ENCODE peak calls at places on chromosomes 2 and 18, in four cellular contexts. E is tibial artery; R is esophagus squamous epithelium; X is CD8-positive, alpha-beta T cell. G is an unnamed sample.

GRCh38 chr2:105324732-105325131 is 4.8 kb downstream of the TGFBRAP1 start:
- DNase-seq in E (no peak), X (no peak), R (no peak), G (no peak)

GRCh38 chr2:133836220-133836619 is 268.0 kb upstream of the NCKAP5 start:
- DNase-seq in E (no peak), X (no peak), R (no peak), G (no peak)

GRCh38 chr2:219109468-219109867 is 48.7 kb upstream of the IHH start:
- DNase-seq in R (no peak), E (no peak), X (peak; percentile 4), G (no peak)

GRCh38 chr2:132703396-132703795 is 33.4 kb upstream of the LYPD1 start:
- DNase-seq in E (no peak), R (no peak), X (no peak), G (no peak)

GRCh38 chr18:49907346-49907929 is 94.1 kb upstream of the ACAA2 start:
- DNase-seq in E (no peak), X (no peak), R (no peak), G (no peak)

GRCh38 chr18:2994603-2995432 is 18.1 kb downstream of the LPIN2 start:
- DNase-seq in R (peak; percentile 4), E (peak; percentile 76), X (peak; percentile 68), G (no peak)

GRCh38 chr2:12099374-12099773 is 352.9 kb downstream of the LPIN1 start:
- DNase-seq in E (no peak), X (no peak), R (no peak), G (no peak)

GRCh38 chr2:54610700-54611099 is 112.8 kb upstream of the EML6 start:
- DNase-seq in X (no peak), R (no peak), E (no peak), G (no peak)

GRCh38 chr2:207423886-207424285 is 105.9 kb upstream of the CREB1 start:
- DNase-seq in R (no peak), X (peak; percentile 14), E (no peak), G (no peak)

GRCh38 chr18:50192903-50193795 is 1.8 kb downstream of the MYO5B start:
- DNase-seq in R (no peak), E (no peak), X (no peak), G (no peak)

GRCh38 chr2:207833265-207833751 is 63.6 kb upstream of the FZD5 start:
- DNase-seq in R (no peak), E (no peak), X (no peak), G (no peak)

GRCh38 chr2:28338046-28338753 is 54.5 kb upstream of the FOSL2 start:
- DNase-seq in X (no peak), R (no peak), E (peak; percentile 88), G (peak; percentile 67)

GRCh38 chr2:108575132-108575966 is 41.1 kb downstream of the LIMS1 start:
- DNase-seq in X (no peak), R (no peak), E (no peak), G (no peak)

GRCh38 chr2:108574332-108574731 is 40.1 kb downstream of the LIMS1 start:
- DNase-seq in X (no peak), E (no peak), R (no peak), G (no peak)

GRCh38 chr2:108579631-108580030 is 45.4 kb downstream of the LIMS1 start:
- DNase-seq in R (no peak), E (no peak), X (no peak), G (peak; percentile 20)

GRCh38 chr2:108580079-108580478 is 45.8 kb downstream of the LIMS1 start:
- DNase-seq in E (no peak), X (no peak), R (no peak), G (no peak)

DNA sequence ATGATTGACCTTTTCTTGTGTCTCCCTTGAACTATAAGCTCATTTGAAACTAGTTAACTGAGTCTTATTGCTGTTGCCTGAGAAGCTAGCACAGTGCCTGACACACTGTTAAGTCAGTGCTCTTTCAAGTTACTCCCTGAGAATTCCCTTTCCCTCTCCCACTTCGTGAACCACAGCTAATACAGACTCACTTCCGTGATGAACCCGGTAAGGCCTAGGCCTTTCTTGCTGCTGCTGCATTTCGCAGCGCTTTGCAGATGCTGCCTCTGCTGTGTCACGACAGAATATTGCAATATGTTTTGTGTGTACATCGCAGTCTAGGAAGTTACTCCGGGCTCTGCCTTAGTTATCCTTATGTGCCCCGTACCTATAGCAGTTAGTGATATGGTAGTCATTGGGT is 42.8 kb downstream of the LIMS1 start:
- DNase-seq in E (no peak), X (no peak), R (no peak), G (no peak)
- H3K4me1 ChIP-seq in E (peaks cover 67% of the 10 kb centered on the region), X (no peaks in the 10 kb centered on the region), R (peaks cover 63% of the 10 kb centered on the region), G (peaks cover 75% of the 10 kb centered on the region)

GRCh38 chr2:36397040-36397616 is 41.5 kb downstream of the CRIM1 start:
- DNase-seq in R (no peak), E (no peak), X (no peak), G (no peak)
- H3K4me1 ChIP-seq in R (peaks cover 53% of the 10 kb centered on the region), E (peaks cover 99% of the 10 kb centered on the region), X (no peaks in the 10 kb centered on the region), G (peaks cover 51% of the 10 kb centered on the region)

GRCh38 chr2:144701259-144701658 is 181.3 kb upstream of the ZEB2 start:
- DNase-seq in X (no peak), E (no peak), R (no peak), G (no peak)

GRCh38 chr2:144703852-144704324 is 184.0 kb upstream of the ZEB2 start:
- DNase-seq in E (peak; percentile 66), X (no peak), R (no peak), G (no peak)

GRCh38 chr2:144705328-144706245 is 185.7 kb upstream of the ZEB2 start:
- DNase-seq in R (no peak), X (no peak), E (no peak), G (no peak)

GRCh38 chr2:144704696-144705095 is 184.8 kb upstream of the ZEB2 start:
- DNase-seq in R (no peak), X (no peak), E (no peak), G (no peak)

GRCh38 chr2:144702051-144702450 is 182.1 kb upstream of the ZEB2 start:
- DNase-seq in X (no peak), E (no peak), R (no peak), G (no peak)
- H3K4me1 ChIP-seq in X (no peaks in the 10 kb centered on the region), E (peaks cover 23% of the 10 kb centered on the region), R (peaks cover 5% of the 10 kb centered on the region), G (no peaks in the 10 kb centered on the region)

GRCh38 chr18:58866261-58867232 is 1.9 kb downstream of the ZNF532 start:
- DNase-seq in E (peak; percentile 49), R (no peak), X (no peak), G (no peak)
- H3K4me1 ChIP-seq in E (peaks cover 96% of the 10 kb centered on the region), R (peaks cover 74% of the 10 kb centered on the region), X (peaks cover 3% of the 10 kb centered on the region), G (peaks cover 82% of the 10 kb centered on the region)

DNA sequence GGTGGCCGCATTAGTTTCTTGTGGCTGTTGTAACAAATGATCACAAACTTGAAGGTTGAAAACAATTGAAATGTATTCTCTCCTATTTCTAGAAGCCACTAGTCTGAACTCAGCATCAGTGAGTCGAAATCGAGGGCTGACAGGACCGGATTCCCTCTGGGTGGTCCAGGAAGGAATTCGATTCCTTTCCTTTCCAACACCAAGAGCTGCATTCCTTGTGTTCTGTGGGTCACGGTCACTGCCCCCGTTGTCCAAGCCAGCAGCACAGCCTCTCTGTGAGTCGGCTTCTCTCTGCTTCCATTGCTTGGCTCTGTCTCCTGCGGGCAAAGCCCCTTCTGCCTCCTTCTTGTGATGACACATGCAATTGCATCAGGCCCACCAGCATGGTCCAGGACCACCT is 67.3 kb downstream of the SMIM21 start:
- DNase-seq in X (no peak), E (no peak), R (no peak), G (no peak)
- H3K4me1 ChIP-seq in X (no peaks in the 10 kb centered on the region), E (no peaks in the 10 kb centered on the region), R (no peaks in the 10 kb centered on the region), G (no peaks in the 10 kb centered on the region)

DNA sequence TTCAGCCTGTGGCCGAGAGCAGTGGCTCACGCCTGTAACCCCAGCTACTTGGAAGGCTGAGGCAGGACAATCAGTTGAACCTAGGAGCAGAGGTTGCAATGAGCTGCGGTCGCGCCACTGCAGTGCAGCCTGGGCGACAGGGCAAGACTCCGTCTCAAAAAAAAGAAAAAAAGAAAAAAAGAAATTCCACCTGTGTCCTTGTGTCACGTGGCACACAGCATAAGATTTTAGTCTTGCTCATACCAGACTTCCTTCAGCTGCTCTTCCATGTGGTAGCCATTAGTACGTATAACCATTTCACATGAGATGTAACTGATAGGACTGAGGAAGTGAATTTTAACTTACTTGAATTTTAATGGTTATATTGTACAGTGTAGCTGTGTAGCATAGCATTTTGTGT is 4.0 kb downstream of the NOP58 start:
- DNase-seq in R (no peak), X (no peak), E (no peak), G (no peak)
- H3K4me1 ChIP-seq in R (peaks cover 62% of the 10 kb centered on the region), X (peaks cover 33% of the 10 kb centered on the region), E (peaks cover 36% of the 10 kb centered on the region), G (peaks cover 64% of the 10 kb centered on the region)

G was measured in left ventricle myocardium inferior.